ENCODE peak calls at places on chromosome 4, in four cellular contexts. O is breast epithelium, R is heart left ventricle, J is body of pancreas. X is an unnamed sample.
A peak's percentile ranks its signal among the peaks of the same experiment; 100 is the strongest.

GRCh38 chr4:107388736-107389135 is 331.3 kb downstream of the PAPSS1 start:
- DNase-seq in J (no peak), R (no peak), O (no peak), X (no peak)

GRCh38 chr4:46506876-46507275 is 116.9 kb upstream of the GABRA2 start:
- DNase-seq in R (no peak), J (no peak), O (no peak), X (no peak)

GRCh38 chr4:17577660-17578481 is 873 bp downstream of the LAP3 start:
- DNase-seq in R (peak; percentile 54), J (peak; percentile 40), O (peak; percentile 58), X (peak; percentile 61)

GRCh38 chr4:171896426-171896825 is 83.2 kb downstream of the GALNTL6 start:
- DNase-seq in J (no peak), O (no peak), R (no peak), X (no peak)

GRCh38 chr4:123408471-123409084 is 12.0 kb downstream of the SPRY1 start:
- DNase-seq in O (no peak), J (no peak), R (no peak), X (no peak)

GRCh38 chr4:52408471-52408870 is 250.6 kb downstream of the USP46 start:
- DNase-seq in J (no peak), O (no peak), R (no peak), X (no peak)

GRCh38 chr4:165425629-165426028 is 46.8 kb downstream of the CPE start:
- DNase-seq in O (no peak), J (no peak), R (no peak), X (no peak)

GRCh38 chr4:106291678-106292077 is 24.3 kb downstream of the TBCK start:
- DNase-seq in J (no peak), O (no peak), R (no peak), X (no peak)

GRCh38 chr4:35342833-35343232 is 901.5 kb downstream of the ARAP2 start:
- DNase-seq in O (no peak), J (no peak), R (no peak), X (no peak)

GRCh38 chr4:38062088-38062893 is 102.1 kb downstream of the PTTG2 start:
- DNase-seq in J (peak; percentile 83), O (peak; percentile 62), R (peak; percentile 78), X (peak; percentile 90)

GRCh38 chr4:111934294-111934693 is 211.0 kb upstream of the FAM241A start:
- DNase-seq in O (no peak), R (no peak), J (no peak), X (no peak)

GRCh38 chr4:26356067-26356466 is 35.3 kb downstream of the RBPJ start:
- DNase-seq in R (no peak), O (no peak), J (peak; percentile 63), X (no peak)

GRCh38 chr4:26992657-26993361 is 132.2 kb downstream of the STIM2 start:
- DNase-seq in J (no peak), O (no peak), R (peak; percentile 55), X (peak; percentile 74)

GRCh38 chr4:48141048-48141447 is 7.0 kb upstream of the TXK start:
- DNase-seq in R (no peak), J (no peak), O (no peak), X (no peak)

GRCh38 chr4:102612824-102613366 is 111.7 kb downstream of the NFKB1 start:
- DNase-seq in J (no peak), R (no peak), O (no peak), X (no peak)

GRCh38 chr4:85210353-85210752 is 243.9 kb upstream of the WDFY3 start:
- DNase-seq in R (no peak), J (no peak), O (no peak), X (no peak)

GRCh38 chr4:154545689-154546088 is 4.5 kb downstream of the PLRG1 start:
- DNase-seq in R (no peak), J (no peak), O (no peak), X (no peak)

GRCh38 chr4:90837241-90837640 is 710.0 kb downstream of the CCSER1 start:
- DNase-seq in R (no peak), O (no peak), J (no peak), X (no peak)

GRCh38 chr4:126071346-126072333 is 756.9 kb downstream of the FAT4 start:
- DNase-seq in J (peak; percentile 60), R (no peak), O (no peak), X (no peak)

GRCh38 chr4:32826169-32826568 is 2106.0 kb downstream of the PCDH7 start:
- DNase-seq in R (no peak), O (no peak), J (no peak), X (no peak)

GRCh38 chr4:156322592-156322991 is 368.9 kb upstream of the CTSO start:
- DNase-seq in O (no peak), J (no peak), R (no peak), X (no peak)

GRCh38 chr4:107832275-107832807 is 7.6 kb downstream of the SGMS2 start:
- DNase-seq in O (no peak), R (no peak), J (no peak), X (no peak)

GRCh38 chr4:159398236-159398638 is 295.4 kb downstream of the RAPGEF2 start:
- DNase-seq in J (no peak), O (no peak), R (peak; percentile 42), X (no peak)

DNA sequence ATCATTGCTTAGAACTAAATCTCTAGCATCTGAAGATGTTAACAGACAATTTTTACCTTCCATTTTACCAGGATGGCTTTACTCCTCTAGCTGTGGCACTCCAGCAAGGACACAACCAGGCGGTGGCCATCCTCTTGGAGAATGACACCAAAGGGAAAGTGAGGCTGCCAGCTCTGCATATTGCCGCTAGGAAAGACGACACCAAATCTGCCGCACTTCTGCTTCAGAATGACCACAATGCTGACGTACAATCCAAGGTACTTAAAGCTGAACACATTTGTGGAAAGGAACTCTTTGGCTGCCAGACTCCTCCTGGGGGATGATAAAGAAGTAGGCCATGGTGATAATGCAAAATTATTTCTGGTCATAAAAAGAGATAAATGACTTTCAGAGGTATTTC is 187.5 kb downstream of the ANK2 start:
- DNase-seq in J (no peak), R (no peak), O (no peak), X (no peak)
- TF ChIP-seq POLR2A in J (no peak), R (no peak), O (no peak), X (no peak)

GRCh38 chr4:8870647-8871416 is 807 bp downstream of the HMX1 start:
- DNase-seq in R (no peak), O (no peak), J (no peak), X (no peak)

GRCh38 chr4:8869879-8870646 is 1.6 kb downstream of the HMX1 start:
- DNase-seq in J (no peak), O (no peak), R (no peak), X (no peak)

GRCh38 chr4:8872402-8873291 is 1.0 kb upstream of the HMX1 start:
- DNase-seq in R (no peak), O (no peak), J (no peak), X (no peak)

GRCh38 chr4:8869002-8869878 is 2.4 kb downstream of the HMX1 start:
- DNase-seq in O (no peak), R (no peak), J (no peak), X (no peak)

GRCh38 chr4:8871417-8872401 is at the start of gene HMX1:
- DNase-seq in R (no peak), O (no peak), J (no peak), X (peak; percentile 69)
- H3K27me3 ChIP-seq in R (peaks cover 80% of the 10 kb centered on the region), O (peaks cover 96% of the 10 kb centered on the region), J (peaks cover 27% of the 10 kb centered on the region), X (no peaks in the 10 kb centered on the region)

GRCh38 chr4:76607846-76608245 is 172.8 kb downstream of the SHROOM3 start:
- DNase-seq in R (no peak), J (no peak), O (no peak), X (no peak)

GRCh38 chr4:76607266-76607799 is 172.3 kb downstream of the SHROOM3 start:
- DNase-seq in O (no peak), J (no peak), R (no peak), X (no peak)

GRCh38 chr4:76611164-76611563 is 176.1 kb downstream of the SHROOM3 start:
- DNase-seq in R (no peak), O (no peak), J (no peak), X (no peak)

GRCh38 chr4:76611611-76612010 is 176.6 kb downstream of the SHROOM3 start:
- DNase-seq in R (no peak), O (peak; percentile 59), J (peak; percentile 61), X (no peak)

DNA sequence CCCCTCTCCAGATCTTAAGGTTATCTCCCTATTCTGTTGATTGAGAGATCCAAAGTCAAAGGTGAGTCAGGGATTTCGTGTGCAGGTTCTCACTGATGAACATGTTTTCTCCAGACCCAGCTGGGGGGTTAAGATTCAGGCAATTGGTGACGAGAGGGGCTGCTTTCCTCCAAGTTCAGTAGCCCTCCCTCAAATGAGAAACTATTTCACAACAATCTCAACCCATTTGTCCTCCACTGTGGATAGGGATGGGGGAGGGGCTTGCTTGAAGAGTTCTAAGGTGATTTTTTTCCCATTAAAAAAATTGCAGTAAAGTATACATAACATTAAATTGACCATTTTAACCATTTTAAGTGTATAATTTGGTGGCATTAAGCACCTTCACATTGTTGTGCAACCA is 175.7 kb downstream of the SHROOM3 start:
- DNase-seq in O (no peak), R (no peak), J (no peak), X (no peak)
- H3K27ac ChIP-seq in O (no peak overlapping the region), R (no peak overlapping the region), J (peak overlapping the region; percentile 33), X (no peak overlapping the region)

GRCh38 chr4:70705856-70706461 is 15.8 kb upstream of the RUFY3 start:
- DNase-seq in J (no peak), O (no peak), R (no peak), X (no peak)
- TF ChIP-seq POLR2A in J (no peak), O (no peak), R (no peak), X (no peak)

GRCh38 chr4:2418652-2419571 is at the start of gene CFAP99:
- DNase-seq in J (peak; percentile 99), O (peak; percentile 97), R (peak; percentile 98), X (peak; percentile 98)
- H3K27me3 ChIP-seq in J (no peaks in the 10 kb centered on the region), O (peaks cover 56% of the 10 kb centered on the region), R (peaks cover 3% of the 10 kb centered on the region), X (no peaks in the 10 kb centered on the region)